ENCODE peak calls at places on chromosomes 16 and 17, in four cellular contexts. O is effector memory CD4-positive, alpha-beta T cell; Z is ascending aorta; T is cardiac septum. R is an unnamed sample.

GRCh38 chr16:57639172-57639571 is 10.7 kb downstream of the ADGRG1 start:
- DNase-seq in T (no peak), Z (no peak), O (no peak), R (no peak)

GRCh38 chr16:27400751-27401620 is 988 bp upstream of the IL21R start:
- DNase-seq in O (no peak), T (no peak), Z (no peak), R (no peak)

GRCh38 chr17:80790981-80791742 is 200.5 kb upstream of the CHMP6 start:
- DNase-seq in Z (no peak), T (no peak), O (no peak), R (no peak)

GRCh38 chr17:74642556-74642955 is 19.0 kb upstream of the CD300E start:
- DNase-seq in Z (no peak), T (no peak), O (no peak), R (no peak)

GRCh38 chr17:79563237-79564013 is 47.4 kb downstream of the RBFOX3 start:
- DNase-seq in O (no peak), Z (no peak), T (no peak), R (no peak)

GRCh38 chr17:31484821-31485220 is 93.3 kb downstream of the RAB11FIP4 start:
- DNase-seq in T (no peak), Z (no peak), O (no peak), R (no peak)

GRCh38 chr17:73697872-73698271 is 53.6 kb upstream of the SDK2 start:
- DNase-seq in Z (no peak), T (peak; percentile 38), O (no peak), R (no peak)

GRCh38 chr16:5215911-5216310 is 118.3 kb upstream of the EEF2KMT start:
- DNase-seq in Z (no peak), T (no peak), O (no peak), R (no peak)

GRCh38 chr17:48149174-48150106 is 41.9 kb downstream of the SNX11 start:
- DNase-seq in Z (no peak), T (no peak), O (no peak), R (no peak)

GRCh38 chr17:15332338-15332737 is 9.1 kb downstream of the TEKT3 start:
- DNase-seq in Z (no peak), T (no peak), O (no peak), R (no peak)

GRCh38 chr17:6257339-6257738 is 177.6 kb downstream of the AIPL1 start:
- DNase-seq in O (no peak), T (no peak), Z (no peak), R (no peak)

GRCh38 chr16:66326995-66327513 is 39.4 kb upstream of the CDH5 start:
- DNase-seq in O (no peak), Z (no peak), T (no peak), R (no peak)

GRCh38 chr17:50015146-50015545 is 20.1 kb upstream of the DLX3 start:
- DNase-seq in O (no peak), T (no peak), Z (no peak), R (no peak)

GRCh38 chr16:54630284-54630967 is 300.2 kb upstream of the IRX5 start:
- DNase-seq in Z (no peak), T (no peak), O (no peak), R (no peak)

GRCh38 chr16:73371584-73372319 is 323.8 kb upstream of the ZFHX3 start:
- DNase-seq in T (no peak), Z (no peak), O (no peak), R (no peak)

GRCh38 chr17:55303701-55304145 is 39.0 kb downstream of the HLF start:
- DNase-seq in T (no peak), Z (no peak), O (no peak), R (no peak)

GRCh38 chr17:59505610-59506276 is 59.7 kb upstream of the DHX40 start:
- DNase-seq in T (no peak), O (no peak), Z (no peak), R (peak; percentile 24)

GRCh38 chr17:17391575-17392370 is 85.0 kb upstream of the MED9 start:
- DNase-seq in O (peak; percentile 67), T (no peak), Z (no peak), R (no peak)

GRCh38 chr17:22692066-22692800 is 999.9 kb downstream of the KCNJ18 start:
- DNase-seq in O (no peak), T (no peak), Z (no peak), R (no peak)

GRCh38 chr17:50871369-50871768 is 5.2 kb upstream of the TOB1 start:
- DNase-seq in T (no peak), O (peak; percentile 49), Z (no peak), R (no peak)

GRCh38 chr16:58365623-58366022 is 26.6 kb upstream of the GINS3 start:
- DNase-seq in O (no peak), Z (no peak), T (no peak), R (no peak)

GRCh38 chr17:27956601-27957445 is 63.7 kb upstream of the LYRM9 start:
- DNase-seq in O (no peak), Z (no peak), T (no peak), R (no peak)

GRCh38 chr17:9488556-9488955 is 87.1 kb downstream of the STX8 start:
- DNase-seq in T (no peak), Z (no peak), O (no peak), R (no peak)

GRCh38 chr16:65280988-65281530 is 159.2 kb upstream of the CDH11 start:
- DNase-seq in Z (no peak), T (no peak), O (no peak), R (no peak)

GRCh38 chr16:1407749-1408148 is 6.8 kb downstream of the UNKL start:
- DNase-seq in O (no peak), T (no peak), Z (no peak), R (no peak)

GRCh38 chr16:55664786-55665407 is 9.1 kb downstream of the SLC6A2 start:
- DNase-seq in Z (no peak), T (peak; percentile 31), O (no peak), R (no peak)

GRCh38 chr17:48598727-48599126 is 5.1 kb upstream of the HOXB5 start:
- DNase-seq in T (no peak), Z (no peak), O (no peak), R (no peak)